ENCODE peak calls at places on chromosomes 2 and 18, in six cellular contexts. One of them, this sample, is unnamed.

GRCh38 chr2:74003494-74004211 is 18.9 kb downstream of the TET3 start:
- DNase-seq in K562: peak
- DNase-seq in GM12892: no peak
- DNase-seq in H1: no peak
- DNase-seq in HepG2: no peak
- DNase-seq in GM12878: no peak
- DNase-seq in this sample: no peak

GRCh38 chr2:119520696-119521436 is 3.4 kb downstream of the SCTR start:
- DNase-seq in K562: no peak
- DNase-seq in GM12892: no peak
- DNase-seq in H1: no peak
- DNase-seq in HepG2: no peak
- DNase-seq in GM12878: no peak
- DNase-seq in this sample: no peak

GRCh38 chr2:144081272-144081671 is 438.6 kb downstream of the ZEB2 start:
- DNase-seq in K562: no peak
- DNase-seq in H1: no peak
- DNase-seq in GM12878: no peak
- DNase-seq in HepG2: no peak
- DNase-seq in GM12892: no peak
- DNase-seq in this sample: no peak

GRCh38 chr2:75481041-75481836 is 79.5 kb downstream of the EVA1A start:
- DNase-seq in K562: peak
- DNase-seq in GM12892: no peak
- DNase-seq in HepG2: peak
- DNase-seq in GM12878: no peak
- DNase-seq in H1: no peak
- DNase-seq in this sample: no peak

GRCh38 chr18:48795696-48796095 is 155.1 kb downstream of the SMAD7 start:
- DNase-seq in K562: no peak
- DNase-seq in GM12892: no peak
- DNase-seq in HepG2: no peak
- DNase-seq in GM12878: no peak
- DNase-seq in H1: no peak
- DNase-seq in this sample: no peak

GRCh38 chr2:96093528-96093927 is 22.8 kb downstream of the ADRA2B start:
- DNase-seq in GM12878: no peak
- DNase-seq in K562: no peak
- DNase-seq in HepG2: no peak
- DNase-seq in H1: no peak
- DNase-seq in GM12892: no peak
- DNase-seq in this sample: no peak

GRCh38 chr2:208608436-208608835 is 201.8 kb downstream of the PTH2R start:
- DNase-seq in HepG2: no peak
- DNase-seq in H1: no peak
- DNase-seq in K562: peak
- DNase-seq in GM12878: no peak
- DNase-seq in GM12892: no peak
- DNase-seq in this sample: no peak

GRCh38 chr2:83827618-83828017 is 631.5 kb downstream of the SUCLG1 start:
- DNase-seq in K562: peak
- DNase-seq in HepG2: no peak
- DNase-seq in H1: no peak
- DNase-seq in GM12878: no peak
- DNase-seq in GM12892: no peak
- DNase-seq in this sample: no peak

GRCh38 chr2:119425620-119426395 is 5.8 kb upstream of the TMEM37 start:
- DNase-seq in GM12878: no peak
- DNase-seq in HepG2: peak
- DNase-seq in K562: no peak
- DNase-seq in GM12892: no peak
- DNase-seq in H1: no peak
- DNase-seq in this sample: no peak

GRCh38 chr2:212726403-212726802 is 187.8 kb upstream of the ERBB4 start:
- DNase-seq in H1: peak
- DNase-seq in K562: no peak
- DNase-seq in GM12892: no peak
- DNase-seq in GM12878: no peak
- DNase-seq in HepG2: no peak
- DNase-seq in this sample: no peak

GRCh38 chr2:23420840-23421476 is 36.0 kb downstream of the KLHL29 start:
- DNase-seq in K562: peak
- DNase-seq in GM12878: no peak
- DNase-seq in H1: no peak
- DNase-seq in HepG2: no peak
- DNase-seq in GM12892: no peak
- DNase-seq in this sample: no peak

GRCh38 chr2:120391905-120392665 is 46.1 kb downstream of the INHBB start:
- DNase-seq in HepG2: no peak
- DNase-seq in GM12878: no peak
- DNase-seq in GM12892: no peak
- DNase-seq in K562: no peak
- DNase-seq in H1: no peak
- DNase-seq in this sample: no peak

GRCh38 chr2:175180701-175181103 is 808 bp downstream of the ATP5MC3 start:
- DNase-seq in H1: no peak
- DNase-seq in GM12892: peak
- DNase-seq in K562: peak
- DNase-seq in GM12878: no peak
- DNase-seq in HepG2: peak
- DNase-seq in this sample: peak

DNA sequence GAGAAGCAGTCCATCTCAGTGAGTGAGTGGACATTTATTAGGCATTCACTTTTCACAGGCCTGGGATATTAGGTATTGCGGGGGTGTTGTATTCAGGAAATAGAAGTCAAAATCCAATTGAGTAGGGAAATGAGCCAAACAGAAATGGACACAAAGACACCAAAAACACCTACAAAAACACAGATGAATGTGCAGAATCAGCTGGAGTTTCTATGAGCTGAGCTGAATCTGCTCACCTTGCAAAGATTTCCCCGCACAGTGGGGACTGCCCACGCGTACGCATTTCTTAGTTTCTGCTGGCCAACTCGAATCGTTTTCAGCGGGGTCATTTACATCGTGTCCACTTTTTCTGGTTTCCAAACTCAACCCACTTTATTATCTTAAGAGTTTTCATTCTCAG is 160.0 kb downstream of the BCL2 start:
- DNase-seq in H1: no peak
- DNase-seq in GM12892: no peak
- DNase-seq in HepG2: no peak
- DNase-seq in GM12878: peak
- DNase-seq in K562: no peak
- DNase-seq in this sample: no peak
- TF ChIP-seq TAF1 in H1: no peak
- TF ChIP-seq TAF1 in GM12892: no peak
- TF ChIP-seq TAF1 in HepG2: no peak
- TF ChIP-seq TAF1 in GM12878: peak
- TF ChIP-seq TAF1 in K562: no peak
- TF ChIP-seq TAF1 in this sample: no peak

GRCh38 chr2:10302479-10303173 is at the start of gene HPCAL1:
- DNase-seq in GM12878: peak
- DNase-seq in GM12892: peak
- DNase-seq in K562: peak
- DNase-seq in HepG2: peak
- DNase-seq in H1: peak
- DNase-seq in this sample: peak
- TF ChIP-seq POLR2A in GM12878: no peak
- TF ChIP-seq POLR2A in GM12892: no peak
- TF ChIP-seq POLR2A in K562: peak
- TF ChIP-seq POLR2A in HepG2: peak
- TF ChIP-seq POLR2A in H1: peak
- TF ChIP-seq POLR2A in this sample: no peak

GRCh38 chr2:241441492-241441891 is 66.9 kb downstream of the STK25 start:
- DNase-seq in GM12878: no peak
- DNase-seq in HepG2: no peak
- DNase-seq in K562: no peak
- DNase-seq in GM12892: no peak
- DNase-seq in H1: no peak
- DNase-seq in this sample: no peak

GRCh38 chr2:241445426-241445825 is 63.0 kb downstream of the STK25 start:
- DNase-seq in GM12892: no peak
- DNase-seq in HepG2: no peak
- DNase-seq in K562: no peak
- DNase-seq in GM12878: no peak
- DNase-seq in H1: no peak
- DNase-seq in this sample: no peak

DNA sequence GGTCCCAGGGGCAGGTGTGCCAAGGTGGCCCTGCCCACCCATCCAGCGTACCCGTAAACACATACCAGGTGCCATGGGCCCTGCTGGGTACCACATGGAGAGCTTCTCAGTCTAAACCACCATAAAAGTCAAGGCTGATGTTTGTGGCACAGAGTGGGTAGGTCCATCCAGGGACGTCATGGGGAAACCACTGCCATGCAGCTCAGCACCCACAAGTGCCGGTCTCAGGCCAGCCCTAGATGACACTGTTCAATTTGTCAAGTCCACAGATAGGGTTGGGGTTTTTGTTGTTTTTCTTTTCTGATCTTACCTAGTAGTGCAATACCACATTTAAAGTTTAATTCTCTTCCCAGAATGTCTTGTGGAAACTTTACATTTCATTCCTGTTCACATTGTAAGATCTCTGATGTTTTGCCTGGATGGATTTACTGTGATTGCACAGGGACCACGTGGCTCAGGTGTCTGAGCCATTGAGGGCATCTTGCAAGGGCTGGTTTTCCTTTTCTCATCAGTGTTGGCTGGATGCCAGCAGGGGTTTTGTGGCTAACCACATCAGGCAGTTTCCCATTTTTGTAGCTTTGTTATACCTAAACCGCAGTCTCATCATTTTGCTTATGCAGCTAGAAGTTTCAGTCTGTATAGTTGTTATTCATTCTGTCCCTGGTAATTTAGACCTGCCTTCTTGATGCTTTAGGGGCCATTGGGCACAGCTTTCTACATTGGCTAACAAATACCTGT is 64.7 kb downstream of the STK25 start:
- DNase-seq in H1: no peak
- DNase-seq in GM12892: no peak
- DNase-seq in HepG2: no peak
- DNase-seq in GM12878: peak
- DNase-seq in K562: peak
- DNase-seq in this sample: no peak
- TF ChIP-seq TAF1 in H1: no peak
- TF ChIP-seq TAF1 in GM12892: no peak
- TF ChIP-seq TAF1 in HepG2: no peak
- TF ChIP-seq TAF1 in GM12878: no peak
- TF ChIP-seq TAF1 in K562: no peak
- TF ChIP-seq TAF1 in this sample: no peak

GRCh38 chr2:236614566-236614965 is 44.9 kb downstream of the ACKR3 start:
- DNase-seq in HepG2: no peak
- DNase-seq in K562: no peak
- DNase-seq in H1: no peak
- DNase-seq in GM12878: no peak
- DNase-seq in GM12892: no peak
- DNase-seq in this sample: no peak
- TF ChIP-seq POLR2A in HepG2: no peak
- TF ChIP-seq POLR2A in K562: no peak
- TF ChIP-seq POLR2A in H1: no peak
- TF ChIP-seq POLR2A in GM12878: no peak
- TF ChIP-seq POLR2A in GM12892: no peak
- TF ChIP-seq POLR2A in this sample: no peak

DNA sequence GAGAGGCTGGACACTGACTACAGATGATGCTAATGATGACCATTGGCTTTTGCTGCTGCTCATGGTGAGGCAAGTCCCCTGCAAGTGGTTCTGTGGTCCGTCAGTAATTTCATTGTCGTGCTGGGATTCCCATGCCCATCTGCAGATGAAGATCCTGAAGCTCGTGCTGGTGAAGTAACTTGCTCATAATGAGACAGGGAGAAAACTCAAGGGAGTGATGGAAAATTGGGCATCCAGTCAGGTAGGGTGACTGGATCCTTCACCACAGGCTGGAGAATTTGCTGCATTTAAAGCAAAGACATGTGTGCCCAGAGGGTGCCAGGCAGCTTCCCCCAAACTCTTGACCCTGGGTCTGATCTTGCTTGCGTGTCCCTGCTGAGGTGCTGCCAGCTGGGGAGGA is 125.6 kb downstream of the TSN start:
- DNase-seq in H1: no peak
- DNase-seq in K562: no peak
- DNase-seq in GM12878: no peak
- DNase-seq in HepG2: no peak
- DNase-seq in GM12892: no peak
- DNase-seq in this sample: no peak
- TF ChIP-seq TAF1 in H1: no peak
- TF ChIP-seq TAF1 in K562: no peak
- TF ChIP-seq TAF1 in GM12878: no peak
- TF ChIP-seq TAF1 in HepG2: no peak
- TF ChIP-seq TAF1 in GM12892: no peak
- TF ChIP-seq TAF1 in this sample: no peak

DNA sequence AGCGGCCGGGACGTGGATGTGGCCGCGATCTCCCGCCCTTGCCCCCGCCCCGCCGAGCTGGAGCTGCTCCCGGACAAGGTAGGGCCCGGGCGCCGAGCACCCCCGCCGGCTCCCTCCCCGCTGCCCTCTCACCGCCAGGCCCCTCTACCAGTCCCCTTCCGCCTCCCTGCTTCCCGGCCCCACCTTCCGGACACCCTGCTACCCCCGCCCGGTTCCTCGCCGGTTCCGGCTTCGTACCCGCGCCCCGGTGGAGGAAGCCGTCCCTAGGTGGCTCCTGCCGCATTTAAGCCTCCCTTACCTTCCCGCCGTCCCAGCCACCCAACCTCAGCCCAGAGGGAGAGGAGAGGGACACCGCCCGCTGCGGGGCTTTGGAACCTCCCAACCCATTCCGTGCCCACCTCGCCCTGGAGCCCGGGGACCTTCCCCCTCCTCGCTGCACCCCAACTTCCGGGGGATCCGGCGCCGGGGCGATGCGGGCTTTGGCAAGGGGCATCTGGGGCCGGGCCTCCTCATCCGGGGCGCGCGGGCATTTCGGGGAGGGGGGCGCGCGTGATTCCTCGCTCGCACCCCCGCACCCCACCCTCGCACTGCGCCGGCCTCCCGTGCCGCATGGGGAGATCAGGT is 475 bp downstream of the B3GNT2 start:
- DNase-seq in H1: no peak
- DNase-seq in K562: peak
- DNase-seq in GM12892: peak
- DNase-seq in HepG2: peak
- DNase-seq in GM12878: no peak
- DNase-seq in this sample: no peak
- TF ChIP-seq POLR2A in H1: no peak
- TF ChIP-seq POLR2A in K562: no peak
- TF ChIP-seq POLR2A in GM12892: no peak
- TF ChIP-seq POLR2A in HepG2: no peak
- TF ChIP-seq POLR2A in GM12878: peak
- TF ChIP-seq POLR2A in this sample: no peak